ENCODE peak calls at places on chromosomes 3 and 15, in four cellular contexts. K, H, G and O are unnamed samples.

GRCh38 chr15:95247068-95247984 is 1016.0 kb downstream of the MCTP2 start:
- DNase-seq in K (peak; percentile 98), H (no peak), G (no peak), O (peak; percentile 100)

GRCh38 chr3:41464401-41464800 is 265.1 kb downstream of the CTNNB1 start:
- DNase-seq in K (peak; percentile 5), H (no peak), G (no peak), O (peak; percentile 44)

GRCh38 chr15:60649845-60650548 is 171.1 kb upstream of the ICE2 start:
- DNase-seq in K (peak; percentile 37), H (no peak), G (no peak), O (no peak)

GRCh38 chr3:148074916-148075315 is 622.8 kb upstream of the AGTR1 start:
- DNase-seq in K (no peak), H (no peak), G (no peak), O (no peak)

GRCh38 chr3:107988464-107989156 is 102.2 kb downstream of the CD47 start:
- DNase-seq in K (peak; percentile 47), H (peak; percentile 43), G (peak; percentile 42), O (peak; percentile 80)

GRCh38 chr3:187739125-187739560 is 6.1 kb downstream of the BCL6 start:
- DNase-seq in K (no peak), H (peak; percentile 50), G (no peak), O (no peak)

GRCh38 chr3:44068753-44069152 is 172.9 kb upstream of the TOPAZ1 start:
- DNase-seq in K (no peak), H (no peak), G (no peak), O (no peak)

GRCh38 chr3:3799173-3800075 is at the start of gene LRRN1:
- DNase-seq in K (no peak), H (no peak), G (no peak), O (no peak)

GRCh38 chr15:93210995-93211394 is 122.0 kb upstream of the RGMA start:
- DNase-seq in K (no peak), H (no peak), G (no peak), O (peak; percentile 30)

GRCh38 chr3:170740726-170741591 is 129.0 kb downstream of the RPL22L1 start:
- DNase-seq in K (peak; percentile 72), H (peak; percentile 86), G (peak; percentile 72), O (peak; percentile 80)

GRCh38 chr15:39034816-39035215 is 470.2 kb upstream of the RASGRP1 start:
- DNase-seq in K (no peak), H (no peak), G (no peak), O (no peak)

GRCh38 chr3:41881233-41881821 is 80.6 kb downstream of the ULK4 start:
- DNase-seq in K (peak; percentile 48), H (peak; percentile 61), G (peak; percentile 19), O (peak; percentile 46)

GRCh38 chr15:25894371-25894902 is 31.3 kb upstream of the ATP10A start:
- DNase-seq in K (no peak), H (no peak), G (no peak), O (peak; percentile 47)

GRCh38 chr15:68415501-68416157 is 16.3 kb downstream of the ITGA11 start:
- DNase-seq in K (no peak), H (peak; percentile 7), G (peak; percentile 55), O (no peak)

GRCh38 chr3:71302604-71303003 is 280.9 kb downstream of the FOXP1 start:
- DNase-seq in K (no peak), H (no peak), G (no peak), O (no peak)

GRCh38 chr3:126098391-126098858 is 14.5 kb upstream of the SLC41A3 start:
- DNase-seq in K (peak; percentile 41), H (no peak), G (no peak), O (no peak)

GRCh38 chr3:5011555-5012256 is 32.5 kb downstream of the BHLHE40 start:
- DNase-seq in K (no peak), H (no peak), G (no peak), O (no peak)

GRCh38 chr15:96354731-96355560 is 24.4 kb downstream of the NR2F2 start:
- DNase-seq in K (peak; percentile 90), H (no peak), G (peak; percentile 60), O (peak; percentile 76)
- TF ChIP-seq CTCF in K (peak; percentile 41), H (peak; percentile 76), G (peak; percentile 64), O (peak; percentile 31)

GRCh38 chr3:16423947-16424673 is 89.4 kb downstream of the RFTN1 start:
- DNase-seq in K (no peak), H (no peak), G (no peak), O (no peak)

GRCh38 chr3:16427309-16427965 is 86.1 kb downstream of the RFTN1 start:
- DNase-seq in K (peak; percentile 97), H (peak; percentile 59), G (peak; percentile 85), O (peak; percentile 63)

GRCh38 chr3:16423298-16423697 is 90.2 kb downstream of the RFTN1 start:
- DNase-seq in K (no peak), H (no peak), G (no peak), O (peak; percentile 92)

GRCh38 chr3:16426665-16427064 is 86.8 kb downstream of the RFTN1 start:
- DNase-seq in K (no peak), H (no peak), G (no peak), O (no peak)

GRCh38 chr3:16425398-16426057 is 88.0 kb downstream of the RFTN1 start:
- DNase-seq in K (no peak), H (no peak), G (no peak), O (no peak)
- H3K4me3 ChIP-seq in K (no peak overlapping the region), H (no peak overlapping the region), G (no peak overlapping the region), O (no peak overlapping the region)

GRCh38 chr3:59138966-59139365 is 89.1 kb upstream of the CFAP20DC start:
- DNase-seq in K (no peak), H (no peak), G (no peak), O (no peak)

GRCh38 chr3:59142581-59142980 is 92.8 kb upstream of the CFAP20DC start:
- DNase-seq in K (no peak), H (no peak), G (no peak), O (no peak)

GRCh38 chr3:59149166-59149565 is 99.3 kb upstream of the CFAP20DC start:
- DNase-seq in K (no peak), H (no peak), G (no peak), O (no peak)

GRCh38 chr3:59143447-59143846 is 93.6 kb upstream of the CFAP20DC start:
- DNase-seq in K (no peak), H (no peak), G (no peak), O (peak; percentile 21)
- TF ChIP-seq CTCF in K (no peak), H (no peak), G (no peak), O (peak; percentile 18)

DNA sequence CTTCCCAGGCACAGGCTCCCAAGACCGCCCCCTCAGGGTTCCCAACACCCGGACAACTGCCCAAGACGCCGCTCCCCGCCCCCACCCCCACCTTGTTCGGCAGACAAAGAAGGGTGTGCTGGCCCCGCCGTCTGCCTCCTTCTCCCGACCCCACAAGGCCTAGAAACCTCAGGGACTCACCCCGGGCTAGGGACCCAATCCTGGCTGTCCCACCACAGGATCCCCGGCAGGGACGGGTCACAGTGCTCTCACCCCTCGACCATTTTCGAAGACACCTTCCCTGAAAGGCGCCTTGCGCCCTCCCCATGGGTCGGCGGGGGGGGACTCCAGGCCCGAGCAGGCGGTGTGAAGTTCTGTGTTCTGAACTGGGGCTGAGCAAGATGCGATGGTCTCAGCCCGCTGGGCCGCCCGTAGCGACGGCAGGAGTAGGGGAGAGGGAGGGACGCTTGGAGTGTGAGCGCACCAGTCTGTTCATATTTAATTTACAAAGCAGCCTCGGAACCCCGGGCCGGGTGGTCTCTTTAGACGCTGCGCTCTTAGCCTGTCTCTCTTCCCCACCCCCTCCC is 1.5 kb upstream of the ISLR2 start:
- DNase-seq in K (no peak), H (no peak), G (no peak), O (no peak)
- H3K4me3 ChIP-seq in K (no peak overlapping the region), H (no peak overlapping the region), G (no peak overlapping the region), O (no peak overlapping the region)

DNA sequence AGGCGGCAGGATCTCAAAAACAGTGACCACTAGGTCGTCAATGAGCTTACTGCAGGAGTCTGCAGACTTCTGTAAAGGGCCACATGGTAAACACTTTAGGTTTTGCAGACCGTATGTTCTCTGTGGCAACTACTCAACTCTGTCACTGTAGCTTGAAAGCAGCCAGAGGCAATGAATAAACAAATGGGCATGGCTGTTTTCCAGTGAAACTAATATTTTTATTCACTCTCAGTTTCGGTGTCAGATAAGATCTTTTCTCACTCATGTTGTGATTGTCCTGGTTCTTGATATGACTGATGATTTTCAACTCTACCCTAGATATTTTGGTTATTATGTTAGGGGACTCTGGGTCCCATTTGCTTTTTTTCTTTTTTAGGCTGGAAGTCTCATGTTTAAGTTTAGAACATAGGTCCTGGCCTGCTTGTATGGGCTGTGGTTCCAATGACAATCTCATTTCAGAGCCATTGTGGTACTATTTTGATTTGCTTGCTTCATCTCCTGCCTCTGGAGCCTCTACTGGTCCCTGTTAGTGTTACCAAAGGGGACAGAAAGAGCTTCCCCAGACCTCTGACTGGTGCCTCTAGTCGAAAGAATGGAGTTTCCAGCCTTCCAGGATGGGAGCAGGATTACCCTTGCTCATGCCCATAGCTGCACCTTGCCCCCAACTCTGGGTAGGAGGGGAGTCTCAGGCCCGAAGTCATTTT is 222.0 kb downstream of the STT3B start:
- DNase-seq in K (no peak), H (no peak), G (no peak), O (no peak)
- TF ChIP-seq CTCF in K (no peak), H (no peak), G (no peak), O (no peak)